ENCODE peak calls at places on chromosomes 12 and 14, in four cellular contexts. One of them, this sample, is unnamed.

GRCh38 chr12:12813120-12814101 is at the start of gene DDX47:
- DNase-seq in Panc1: no peak
- DNase-seq in GM12865: peak
- DNase-seq in PC-3: peak
- DNase-seq in this sample: no peak

GRCh38 chr12:62632521-62632920 is 165.9 kb downstream of the MON2 start:
- DNase-seq in GM12865: peak
- DNase-seq in PC-3: no peak
- DNase-seq in Panc1: no peak
- DNase-seq in this sample: peak

GRCh38 chr12:24615967-24616411 is 332.9 kb downstream of the BCAT1 start:
- DNase-seq in PC-3: no peak
- DNase-seq in Panc1: no peak
- DNase-seq in GM12865: no peak
- DNase-seq in this sample: no peak

GRCh38 chr14:75453817-75454434 is 26.1 kb downstream of the JDP2 start:
- DNase-seq in GM12865: peak
- DNase-seq in PC-3: no peak
- DNase-seq in Panc1: no peak
- DNase-seq in this sample: no peak

GRCh38 chr12:131929530-131930456 is 717 bp downstream of the PUS1 start:
- DNase-seq in GM12865: peak
- DNase-seq in PC-3: peak
- DNase-seq in Panc1: no peak
- DNase-seq in this sample: no peak

GRCh38 chr12:121404734-121405133 is 4.8 kb downstream of the RNF34 start:
- DNase-seq in PC-3: peak
- DNase-seq in GM12865: no peak
- DNase-seq in Panc1: no peak
- DNase-seq in this sample: no peak

GRCh38 chr14:37253905-37254304 is 56.2 kb downstream of the MIPOL1 start:
- DNase-seq in GM12865: no peak
- DNase-seq in Panc1: no peak
- DNase-seq in PC-3: peak
- DNase-seq in this sample: peak

GRCh38 chr14:34926552-34926951 is 51.4 kb upstream of the BAZ1A start:
- DNase-seq in PC-3: peak
- DNase-seq in Panc1: no peak
- DNase-seq in GM12865: no peak
- DNase-seq in this sample: no peak

GRCh38 chr12:103652808-103653207 is 65.7 kb downstream of the STAB2 start:
- DNase-seq in Panc1: no peak
- DNase-seq in GM12865: no peak
- DNase-seq in PC-3: peak
- DNase-seq in this sample: no peak

GRCh38 chr12:109150124-109150640 is 33.8 kb downstream of the ACACB start:
- DNase-seq in Panc1: no peak
- DNase-seq in PC-3: no peak
- DNase-seq in GM12865: no peak
- DNase-seq in this sample: no peak

GRCh38 chr12:120261951-120262851 is 3.3 kb downstream of the PXN start:
- DNase-seq in Panc1: no peak
- DNase-seq in PC-3: peak
- DNase-seq in GM12865: no peak
- DNase-seq in this sample: no peak

GRCh38 chr14:103881927-103882281 is 34.5 kb upstream of the PPP1R13B start:
- DNase-seq in Panc1: no peak
- DNase-seq in GM12865: no peak
- DNase-seq in PC-3: no peak
- DNase-seq in this sample: no peak

GRCh38 chr12:107903377-107904061 is 129.0 kb downstream of the ASCL4 start:
- DNase-seq in PC-3: peak
- DNase-seq in Panc1: no peak
- DNase-seq in GM12865: peak
- DNase-seq in this sample: no peak

GRCh38 chr12:103036581-103037214 is 79.2 kb downstream of the ASCL1 start:
- DNase-seq in GM12865: peak
- DNase-seq in PC-3: no peak
- DNase-seq in Panc1: no peak
- DNase-seq in this sample: no peak

GRCh38 chr12:124536613-124537012 is 30.8 kb downstream of the NCOR2 start:
- DNase-seq in Panc1: no peak
- DNase-seq in GM12865: no peak
- DNase-seq in PC-3: no peak
- DNase-seq in this sample: no peak

GRCh38 chr14:78598046-78598652 is 428.0 kb downstream of the NRXN3 start:
- DNase-seq in Panc1: peak
- DNase-seq in GM12865: peak
- DNase-seq in PC-3: peak
- DNase-seq in this sample: no peak

GRCh38 chr14:71497645-71498086 is 434.6 kb upstream of the RGS6 start:
- DNase-seq in Panc1: no peak
- DNase-seq in PC-3: peak
- DNase-seq in GM12865: peak
- DNase-seq in this sample: no peak

GRCh38 chr12:6376079-6376941 is 947 bp upstream of the SCNN1A start:
- DNase-seq in PC-3: no peak
- DNase-seq in GM12865: no peak
- DNase-seq in Panc1: no peak
- DNase-seq in this sample: no peak

GRCh38 chr14:55297611-55298323 is 26.5 kb downstream of the FBXO34 start:
- DNase-seq in Panc1: no peak
- DNase-seq in GM12865: peak
- DNase-seq in PC-3: peak
- DNase-seq in this sample: no peak
- TF ChIP-seq CTCF in Panc1: peak
- TF ChIP-seq CTCF in GM12865: no peak
- TF ChIP-seq CTCF in PC-3: peak
- TF ChIP-seq CTCF in this sample: no peak

GRCh38 chr14:92039720-92040430 is at the start of gene TRIP11:
- DNase-seq in PC-3: peak
- DNase-seq in Panc1: peak
- DNase-seq in GM12865: peak
- DNase-seq in this sample: peak

GRCh38 chr14:92039073-92039719 is 663 bp downstream of the TRIP11 start:
- DNase-seq in PC-3: peak
- DNase-seq in Panc1: no peak
- DNase-seq in GM12865: peak
- DNase-seq in this sample: peak

GRCh38 chr14:92035890-92036289 is 4.0 kb downstream of the TRIP11 start:
- DNase-seq in PC-3: no peak
- DNase-seq in GM12865: no peak
- DNase-seq in Panc1: no peak
- DNase-seq in this sample: no peak

GRCh38 chr14:92040431-92041040 is 677 bp upstream of the TRIP11 start:
- DNase-seq in PC-3: peak
- DNase-seq in GM12865: peak
- DNase-seq in Panc1: no peak
- DNase-seq in this sample: no peak

DNA sequence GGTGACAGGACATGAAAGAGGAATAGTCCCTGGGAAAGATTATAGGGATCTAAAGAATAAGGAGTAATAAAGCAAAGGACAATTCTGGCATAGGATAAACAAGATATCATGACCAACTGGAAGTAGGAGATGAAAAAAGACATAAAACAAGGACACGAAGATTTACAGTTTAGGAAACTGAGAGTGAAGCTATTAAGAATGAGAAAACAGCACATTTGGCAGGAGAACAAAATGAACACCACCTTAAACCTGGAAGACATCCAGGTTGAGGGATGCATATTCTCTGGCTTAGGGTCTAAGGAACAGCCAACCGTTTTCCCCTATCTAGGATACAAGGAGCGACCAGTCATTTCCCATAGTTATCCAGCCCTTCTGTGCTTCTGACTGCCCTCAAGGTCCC is 1.9 kb downstream of the TRIP11 start:
- DNase-seq in Panc1: no peak
- DNase-seq in GM12865: no peak
- DNase-seq in PC-3: peak
- DNase-seq in this sample: no peak
- H3K4me3 ChIP-seq in Panc1: peak
- H3K4me3 ChIP-seq in GM12865: peak
- H3K4me3 ChIP-seq in PC-3: peak
- H3K4me3 ChIP-seq in this sample: peak

GRCh38 chr12:106601031-106601430 is 18.2 kb downstream of the RFX4 start:
- DNase-seq in Panc1: no peak
- DNase-seq in PC-3: no peak
- DNase-seq in GM12865: no peak
- DNase-seq in this sample: no peak
- TF ChIP-seq CTCF in Panc1: no peak
- TF ChIP-seq CTCF in PC-3: no peak
- TF ChIP-seq CTCF in GM12865: no peak
- TF ChIP-seq CTCF in this sample: no peak

DNA sequence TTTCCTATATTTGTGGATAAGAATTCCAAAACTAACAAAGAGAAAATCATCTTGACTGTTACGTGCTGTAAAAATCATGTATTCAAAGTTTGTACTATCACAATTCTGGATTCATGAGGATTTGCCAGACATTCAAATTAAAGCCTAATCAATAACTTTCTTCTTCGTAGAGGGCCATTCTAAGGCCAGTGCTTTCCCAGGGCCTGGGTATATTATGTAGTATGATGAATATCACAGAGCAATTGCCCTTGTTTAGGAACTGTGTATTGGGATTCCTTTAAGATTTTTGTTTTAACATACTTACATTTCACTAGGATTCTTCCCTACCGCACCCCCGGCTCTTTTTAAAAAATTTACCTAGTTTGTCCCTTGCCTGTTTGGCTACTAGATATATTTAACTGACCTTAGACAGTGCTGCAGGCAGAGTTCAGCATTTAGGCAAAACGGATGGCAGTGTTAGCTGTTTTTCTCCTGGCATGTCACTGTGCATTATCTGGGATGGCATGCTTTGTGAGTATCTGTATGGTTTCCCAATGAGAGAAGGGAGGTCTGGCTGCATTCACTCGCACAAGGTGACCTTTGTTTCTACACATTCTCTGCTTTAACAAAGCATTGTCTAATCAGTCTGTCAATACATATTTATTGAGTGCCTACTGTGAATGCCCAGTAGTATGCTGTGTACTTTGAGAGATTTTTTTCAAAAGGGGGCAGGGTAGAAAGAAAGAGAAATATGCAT is 63.2 kb downstream of the ERC1 start:
- DNase-seq in PC-3: no peak
- DNase-seq in GM12865: no peak
- DNase-seq in Panc1: no peak
- DNase-seq in this sample: no peak
- H3K4me3 ChIP-seq in PC-3: no peak
- H3K4me3 ChIP-seq in GM12865: no peak
- H3K4me3 ChIP-seq in Panc1: no peak
- H3K4me3 ChIP-seq in this sample: no peak

GRCh38 chr14:89255852-89256251 is 161.2 kb downstream of the FOXN3 start:
- DNase-seq in Panc1: no peak
- DNase-seq in GM12865: no peak
- DNase-seq in PC-3: no peak
- DNase-seq in this sample: no peak

GRCh38 chr14:89251066-89251465 is 166.0 kb downstream of the FOXN3 start:
- DNase-seq in GM12865: no peak
- DNase-seq in PC-3: no peak
- DNase-seq in Panc1: no peak
- DNase-seq in this sample: no peak

GRCh38 chr14:89255012-89255411 is 162.0 kb downstream of the FOXN3 start:
- DNase-seq in PC-3: no peak
- DNase-seq in Panc1: no peak
- DNase-seq in GM12865: no peak
- DNase-seq in this sample: no peak

GRCh38 chr14:89254201-89254919 is 162.7 kb downstream of the FOXN3 start:
- DNase-seq in Panc1: no peak
- DNase-seq in PC-3: no peak
- DNase-seq in GM12865: no peak
- DNase-seq in this sample: no peak

DNA sequence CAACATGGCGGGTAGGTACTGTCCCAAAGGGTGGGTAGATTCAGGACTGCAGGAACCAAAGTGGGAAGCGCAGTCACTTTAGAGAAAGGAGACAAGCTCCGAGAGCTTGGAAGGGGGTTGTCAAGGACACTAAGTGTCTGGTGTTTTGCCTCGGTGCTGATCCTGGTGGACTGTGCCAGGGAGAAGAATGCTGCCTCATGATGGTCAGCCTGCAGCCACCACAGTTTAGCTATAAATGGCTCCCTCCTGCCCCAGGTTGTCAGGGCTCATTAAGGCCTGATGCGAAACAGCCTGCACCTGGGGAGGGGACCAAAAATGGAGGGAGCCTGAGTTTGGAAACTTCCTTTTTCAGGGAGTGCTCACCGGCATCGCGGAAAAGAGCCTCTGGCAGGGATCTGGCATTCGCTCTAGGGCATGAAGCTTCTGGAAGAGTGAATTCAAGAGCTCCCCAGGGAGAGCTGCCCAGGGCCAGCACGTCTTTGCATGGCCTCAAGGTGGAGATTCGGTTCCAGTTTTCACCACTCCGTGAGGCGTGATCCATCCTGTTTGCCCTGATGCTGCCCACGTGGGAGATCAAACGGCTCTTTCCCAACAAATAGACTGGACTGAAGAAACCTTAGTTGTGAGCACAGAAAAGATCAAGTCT is 164.0 kb downstream of the FOXN3 start:
- DNase-seq in Panc1: no peak
- DNase-seq in PC-3: no peak
- DNase-seq in GM12865: no peak
- DNase-seq in this sample: no peak
- TF ChIP-seq CTCF in Panc1: no peak
- TF ChIP-seq CTCF in PC-3: no peak
- TF ChIP-seq CTCF in GM12865: no peak
- TF ChIP-seq CTCF in this sample: no peak

GRCh38 chr12:47218191-47218654 is 138.5 kb upstream of the AMIGO2 start:
- DNase-seq in PC-3: no peak
- DNase-seq in Panc1: no peak
- DNase-seq in GM12865: peak
- DNase-seq in this sample: no peak
- H3K4me3 ChIP-seq in PC-3: no peak
- H3K4me3 ChIP-seq in Panc1: no peak
- H3K4me3 ChIP-seq in GM12865: no peak
- H3K4me3 ChIP-seq in this sample: no peak